ENCODE peak calls at places on chromosomes 5 and 9, in ten cellular contexts. Y is activated CD8-positive, alpha-beta memory T cell treated with anti-CD3 and anti-CD28 coated beads, Interleukin-2, amount 50 U/mL, for 48 hours; V is CD4-positive, alpha-beta T cell; A is HEK293T; G is NCI-H2081; R is RKO; T is HTR-8/SVneo; F is AG10803; Z is C1 segment of cervical spinal cord; O is tibial artery. C is an unnamed sample.

GRCh38 chr5:59648949-59649921 is 244.3 kb downstream of the PDE4D start:
- DNase-seq in Y (no peak), Z (no peak), O (no peak), F (no peak), A (peak), R (no peak), V (no peak), G (no peak), T (no peak), C (no peak)

GRCh38 chr5:62948294-62948693 is 369.7 kb downstream of the LRRC70 start:
- DNase-seq in A (no peak), G (no peak), O (no peak), Z (no peak), Y (no peak), R (no peak), F (no peak), V (no peak), T (no peak), C (no peak)

GRCh38 chr9:111178361-111179043 is 140.2 kb upstream of the LPAR1 start:
- DNase-seq in Y (no peak), T (no peak), G (no peak), V (no peak), A (no peak), R (no peak), F (peak), Z (no peak), O (no peak), C (no peak)

GRCh38 chr9:36461341-36461740 is 61.3 kb upstream of the RNF38 start:
- DNase-seq in G (no peak), O (no peak), F (peak), R (no peak), Z (peak), T (no peak), Y (no peak), V (no peak), A (no peak), C (no peak)

GRCh38 chr5:72452515-72453259 is 54.5 kb downstream of the ZNF366 start:
- DNase-seq in A (no peak), V (no peak), O (peak), Y (no peak), Z (no peak), R (peak), F (peak), G (no peak), T (peak), C (no peak)

GRCh38 chr9:120860083-120860482 is 16.9 kb downstream of the PHF19 start:
- DNase-seq in Y (no peak), R (no peak), G (no peak), A (no peak), Z (no peak), V (no peak), T (no peak), O (no peak), F (no peak), C (no peak)

GRCh38 chr5:80569961-80570786 is at the start of gene ANKRD34B:
- DNase-seq in R (no peak), Y (peak), Z (no peak), O (no peak), T (peak), G (peak), A (peak), F (no peak), V (no peak), C (no peak)

GRCh38 chr9:93674580-93675335 is 98.4 kb downstream of the PHF2 start:
- DNase-seq in T (no peak), F (no peak), R (no peak), V (no peak), A (no peak), G (no peak), Y (no peak), Z (no peak), O (peak), C (no peak)

GRCh38 chr5:111063709-111064322 is 7.7 kb upstream of the TSLP start:
- DNase-seq in Z (no peak), O (no peak), R (peak), Y (no peak), F (no peak), A (peak), T (no peak), V (no peak), G (no peak), C (no peak)

GRCh38 chr5:1793966-1794895 is 5.4 kb downstream of the MRPL36 start:
- DNase-seq in F (peak), R (no peak), Z (no peak), Y (no peak), O (peak), T (peak), A (no peak), V (no peak), G (no peak), C (no peak)

GRCh38 chr9:114156311-114156657 is 947 bp downstream of the COL27A1 start:
- DNase-seq in V (no peak), O (peak), F (no peak), Y (peak), A (no peak), T (no peak), R (peak), G (no peak), Z (no peak), C (no peak)

GRCh38 chr9:128860937-128861336 is 20.8 kb downstream of the KYAT1 start:
- DNase-seq in R (no peak), F (no peak), Z (no peak), G (no peak), Y (no peak), O (no peak), A (no peak), T (no peak), V (no peak), C (no peak)

GRCh38 chr5:75509956-75510355 is 1.5 kb downstream of the CERT1 start:
- DNase-seq in F (peak), O (peak), G (no peak), V (no peak), R (peak), T (peak), Z (no peak), Y (no peak), A (peak), C (no peak)

GRCh38 chr5:80935811-80936385 is 24.3 kb upstream of the RASGRF2 start:
- DNase-seq in V (no peak), A (peak), O (no peak), G (no peak), T (no peak), R (no peak), Z (no peak), Y (no peak), F (no peak), C (no peak)

GRCh38 chr9:137223078-137224040 is 1.3 kb upstream of the RNF208 start:
- DNase-seq in F (peak), T (peak), O (peak), A (peak), Y (peak), V (peak), R (peak), Z (peak), G (peak), C (peak)

C was measured in amygdala.